ENCODE peak calls at places on chromosomes 11 and 22, in nine cellular contexts. L is T1000; T is NCI-H524; R is stimulated activated naive CD8-positive, alpha-beta T cell treated with anti-CD3 and anti-CD28 coated beads, Interleukin-15, amount 100 ng/mL, for 72 hours; E is activated CD4-positive, alpha-beta T cell treated with anti-CD3 and anti-CD28 coated beads for 48 hours; B is anterior cingulate cortex; G is NT2/D1; S is NCI-H2081; Y is GDM1. P is an unnamed sample.
A peak's percentile ranks its signal among the peaks of the same experiment; 100 is the strongest.

GRCh38 chr11:68377389-68377795 is 65.0 kb downstream of the LRP5 start:
- DNase-seq in L (no peak), R (no peak), B (no peak), G (no peak), T (no peak), Y (no peak), E (no peak), S (no peak), P (no peak)

GRCh38 chr22:23257889-23258825 is 77.8 kb downstream of the BCR start:
- DNase-seq in R (no peak), Y (no peak), B (no peak), T (no peak), E (no peak), S (no peak), G (no peak), L (no peak), P (no peak)

GRCh38 chr11:104534268-104534667 is 364.0 kb downstream of the CASP12 start:
- DNase-seq in G (peak; percentile 5), R (no peak), B (no peak), E (no peak), T (no peak), Y (no peak), L (no peak), S (no peak), P (no peak)

GRCh38 chr22:41831383-41831782 is 1.5 kb upstream of the SREBF2 start:
- DNase-seq in L (no peak), E (no peak), G (no peak), R (no peak), Y (peak; percentile 13), S (no peak), B (no peak), T (no peak), P (no peak)

GRCh38 chr11:93642416-93642815 is 19.1 kb upstream of the CEP295 start:
- DNase-seq in B (no peak), E (no peak), R (no peak), Y (no peak), T (no peak), L (no peak), G (no peak), S (no peak), P (no peak)

GRCh38 chr22:24994070-24994763 is 41.7 kb downstream of the KIAA1671 start:
- DNase-seq in E (peak; percentile 68), G (no peak), B (no peak), Y (no peak), T (peak; percentile 73), S (no peak), L (no peak), R (peak; percentile 29), P (peak; percentile 8)

GRCh38 chr11:69440876-69441275 is 40.6 kb upstream of the LINC01488 start:
- DNase-seq in L (no peak), Y (no peak), T (no peak), G (no peak), B (no peak), S (no peak), R (no peak), E (no peak), P (no peak)

GRCh38 chr11:71183878-71184277 is 68.5 kb downstream of the SHANK2 start:
- DNase-seq in Y (no peak), L (no peak), B (no peak), E (no peak), S (no peak), T (peak; percentile 20), R (no peak), G (no peak), P (no peak)

GRCh38 chr11:64745523-64746328 is 1.8 kb upstream of the RASGRP2 start:
- DNase-seq in B (no peak), L (no peak), S (no peak), G (no peak), T (no peak), Y (peak; percentile 85), R (peak; percentile 77), E (peak; percentile 56), P (peak; percentile 71)

GRCh38 chr11:76639621-76640020 is 30.9 kb downstream of the LRRC32 start:
- DNase-seq in E (no peak), B (no peak), Y (no peak), R (no peak), S (no peak), G (no peak), L (no peak), T (no peak), P (no peak)

GRCh38 chr11:104198576-104198975 is 34.6 kb upstream of the PDGFD start:
- DNase-seq in Y (no peak), T (peak; percentile 22), R (no peak), E (no peak), S (no peak), B (no peak), L (no peak), G (no peak), P (no peak)

GRCh38 chr11:128315933-128316332 is 271.4 kb downstream of the ETS1 start:
- DNase-seq in E (no peak), T (no peak), Y (no peak), R (no peak), S (no peak), G (no peak), B (no peak), L (no peak), P (no peak)

GRCh38 chr22:48492371-48493320 is 1335.0 kb downstream of the BRD1 start:
- DNase-seq in B (peak; percentile 73), Y (peak; percentile 42), R (peak; percentile 23), G (peak; percentile 40), T (peak; percentile 68), E (peak; percentile 57), L (no peak), S (peak; percentile 55), P (peak; percentile 43)

GRCh38 chr22:41178425-41178975 is 26.6 kb upstream of the L3MBTL2 start:
- DNase-seq in T (no peak), Y (no peak), E (no peak), G (no peak), R (no peak), B (peak; percentile 36), S (no peak), L (no peak), P (no peak)

GRCh38 chr22:41636467-41636866 is 15.4 kb downstream of the XRCC6 start:
- DNase-seq in G (no peak), R (no peak), T (no peak), Y (no peak), S (no peak), E (no peak), L (no peak), B (no peak), P (no peak)

GRCh38 chr22:39469681-39470461 is 13.1 kb downstream of the MGAT3 start:
- DNase-seq in E (no peak), Y (no peak), L (no peak), R (no peak), T (peak; percentile 20), B (no peak), S (no peak), G (no peak), P (no peak)

GRCh38 chr22:37639070-37639760 is at the start of gene SH3BP1:
- DNase-seq in L (peak; percentile 21), T (no peak), B (no peak), Y (peak; percentile 39), R (peak; percentile 60), E (peak; percentile 66), S (peak; percentile 5), G (peak; percentile 43), P (peak; percentile 70)

GRCh38 chr11:134339756-134340155 is 8.0 kb downstream of the GLB1L2 start:
- DNase-seq in R (no peak), G (no peak), S (no peak), Y (no peak), E (no peak), B (no peak), L (no peak), T (no peak), P (no peak)

GRCh38 chr11:94049351-94049750 is 28.2 kb downstream of the HEPHL1 start:
- DNase-seq in G (no peak), S (peak; percentile 62), R (no peak), T (no peak), Y (no peak), E (no peak), B (no peak), L (no peak), P (no peak)

GRCh38 chr11:45673441-45673840 is 8.0 kb upstream of the CHST1 start:
- DNase-seq in G (no peak), R (no peak), T (no peak), L (no peak), B (no peak), Y (no peak), S (no peak), E (no peak), P (no peak)

GRCh38 chr22:47705350-47705749 is 942.9 kb downstream of the TBC1D22A start:
- DNase-seq in L (no peak), E (no peak), R (no peak), Y (no peak), T (no peak), G (no peak), S (no peak), B (no peak), P (no peak)

GRCh38 chr11:114122668-114123067 is 63.2 kb downstream of the ZBTB16 start:
- DNase-seq in R (no peak), L (no peak), Y (no peak), T (no peak), G (no peak), B (no peak), E (no peak), S (no peak), P (no peak)

GRCh38 chr22:27195104-27195503 is 537.7 kb downstream of the MIAT start:
- DNase-seq in S (peak; percentile 44), T (no peak), L (no peak), E (no peak), Y (no peak), B (peak; percentile 5), G (no peak), R (no peak), P (no peak)

GRCh38 chr11:59115556-59115955 is 8.5 kb downstream of the FAM111B start:
- DNase-seq in T (no peak), L (no peak), G (no peak), Y (no peak), B (no peak), R (no peak), E (no peak), S (no peak), P (no peak)

GRCh38 chr11:10866893-10867331 is 9.1 kb upstream of the ZBED5 start:
- DNase-seq in G (no peak), Y (no peak), E (no peak), L (no peak), R (no peak), T (peak; percentile 32), S (no peak), B (no peak), P (no peak)

GRCh38 chr11:7892059-7892699 is 38.9 kb downstream of the OR10A6 start:
- DNase-seq in T (no peak), G (no peak), E (no peak), Y (no peak), L (no peak), S (no peak), R (no peak), B (no peak), P (no peak)

GRCh38 chr11:18046116-18046777 is at the start of gene TPH1:
- DNase-seq in E (no peak), T (peak; percentile 36), G (no peak), Y (no peak), L (no peak), B (no peak), R (no peak), S (no peak), P (no peak)